ENCODE peak calls at places on chromosome 4, in nine cellular contexts. C, S, Q, W, I, D, K, M and Y are unnamed samples.

GRCh38 chr4:65623509-65623908 is 46.8 kb downstream of the EPHA5 start:
- DNase-seq in I (no peak), D (no peak), K (no peak), Q (no peak), S (no peak), C (no peak), M (no peak), W (peak; percentile 62), Y (no peak)

GRCh38 chr4:39978904-39979303 is 1.2 kb upstream of the PDS5A start:
- DNase-seq in I (no peak), D (no peak), K (no peak), C (no peak), S (no peak), Q (no peak), M (no peak), W (no peak), Y (no peak)

GRCh38 chr4:16290681-16291420 is 64.6 kb upstream of the TAPT1 start:
- DNase-seq in C (no peak), W (peak; percentile 75), Q (no peak), M (no peak), S (no peak), D (no peak), K (no peak), I (no peak), Y (no peak)

GRCh38 chr4:81405900-81406401 is 65.8 kb downstream of the RASGEF1B start:
- DNase-seq in D (no peak), M (peak; percentile 20), K (no peak), W (peak; percentile 72), S (no peak), Q (peak; percentile 14), C (no peak), I (peak; percentile 75), Y (peak; percentile 42)

GRCh38 chr4:83631066-83631465 is 95.2 kb downstream of the GPAT3 start:
- DNase-seq in K (no peak), M (no peak), Q (no peak), S (no peak), D (no peak), C (no peak), I (no peak), W (peak; percentile 48), Y (no peak)

GRCh38 chr4:121108557-121108956 is 36.2 kb upstream of the NDNF start:
- DNase-seq in W (no peak), C (no peak), K (no peak), Q (no peak), M (no peak), S (no peak), D (no peak), I (no peak), Y (no peak)

GRCh38 chr4:83320548-83320947 is 14.1 kb downstream of the HPSE start:
- DNase-seq in M (peak; percentile 29), I (no peak), Q (no peak), D (peak; percentile 90), S (no peak), K (no peak), W (peak; percentile 91), C (peak; percentile 55), Y (peak; percentile 28)

GRCh38 chr4:153260152-153260551 is 55.9 kb downstream of the TRIM2 start:
- DNase-seq in I (no peak), C (no peak), D (no peak), Q (no peak), K (no peak), S (no peak), M (no peak), W (no peak), Y (no peak)

GRCh38 chr4:172680701-172681100 is 487.9 kb upstream of the GALNT7 start:
- DNase-seq in S (no peak), K (no peak), C (no peak), I (no peak), M (no peak), D (no peak), W (no peak), Q (no peak), Y (no peak)

DNA sequence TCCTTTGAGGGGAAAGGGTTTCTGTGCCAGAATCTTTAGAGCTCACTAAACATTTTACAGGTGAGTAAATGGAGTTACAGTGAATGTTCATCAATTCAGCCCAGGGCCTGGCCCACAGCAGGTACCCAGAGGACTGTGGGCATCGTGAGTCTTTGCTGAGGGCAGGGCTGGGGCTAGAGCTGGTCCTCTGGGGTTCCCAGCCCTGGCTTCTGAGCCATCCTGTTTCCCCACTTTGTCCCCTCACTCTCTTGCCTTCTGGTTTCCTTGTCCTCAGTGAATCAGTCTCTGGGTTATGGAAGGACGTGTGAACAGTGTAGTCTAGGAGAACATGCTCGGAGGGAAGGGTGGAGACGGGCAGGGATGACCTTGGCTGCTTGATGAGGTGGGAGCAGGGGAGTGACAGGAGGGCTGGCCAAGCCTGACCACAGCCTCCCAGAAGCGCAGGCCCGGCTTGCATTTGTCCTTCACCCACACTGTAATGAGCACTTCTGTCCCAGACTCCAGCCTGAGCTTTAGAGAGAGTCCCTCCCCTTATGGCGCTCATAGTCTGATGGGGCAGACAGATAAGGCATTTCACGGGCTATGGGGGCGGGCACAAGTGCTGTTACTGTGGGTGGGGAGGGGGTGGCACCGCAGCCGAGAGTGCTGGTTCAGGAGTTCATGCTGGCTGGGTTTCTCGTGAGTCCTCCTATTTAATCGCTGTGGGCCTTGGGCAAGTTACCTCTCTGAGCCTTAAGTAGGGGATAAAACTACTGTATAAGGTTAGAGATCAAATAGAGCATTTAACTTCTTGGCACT is 17.3 kb downstream of the TBC1D14 start:
- DNase-seq in Q (no peak), C (no peak), I (peak; percentile 80), D (no peak), S (no peak), M (peak; percentile 87), W (no peak), K (no peak), Y (peak; percentile 62)
- TF ChIP-seq POLR2A in Q (no peak), C (peak; percentile 18), I (no peak), D (no peak), S (no peak), M (peak; percentile 79), W (no peak), K (no peak), Y (no peak)

DNA sequence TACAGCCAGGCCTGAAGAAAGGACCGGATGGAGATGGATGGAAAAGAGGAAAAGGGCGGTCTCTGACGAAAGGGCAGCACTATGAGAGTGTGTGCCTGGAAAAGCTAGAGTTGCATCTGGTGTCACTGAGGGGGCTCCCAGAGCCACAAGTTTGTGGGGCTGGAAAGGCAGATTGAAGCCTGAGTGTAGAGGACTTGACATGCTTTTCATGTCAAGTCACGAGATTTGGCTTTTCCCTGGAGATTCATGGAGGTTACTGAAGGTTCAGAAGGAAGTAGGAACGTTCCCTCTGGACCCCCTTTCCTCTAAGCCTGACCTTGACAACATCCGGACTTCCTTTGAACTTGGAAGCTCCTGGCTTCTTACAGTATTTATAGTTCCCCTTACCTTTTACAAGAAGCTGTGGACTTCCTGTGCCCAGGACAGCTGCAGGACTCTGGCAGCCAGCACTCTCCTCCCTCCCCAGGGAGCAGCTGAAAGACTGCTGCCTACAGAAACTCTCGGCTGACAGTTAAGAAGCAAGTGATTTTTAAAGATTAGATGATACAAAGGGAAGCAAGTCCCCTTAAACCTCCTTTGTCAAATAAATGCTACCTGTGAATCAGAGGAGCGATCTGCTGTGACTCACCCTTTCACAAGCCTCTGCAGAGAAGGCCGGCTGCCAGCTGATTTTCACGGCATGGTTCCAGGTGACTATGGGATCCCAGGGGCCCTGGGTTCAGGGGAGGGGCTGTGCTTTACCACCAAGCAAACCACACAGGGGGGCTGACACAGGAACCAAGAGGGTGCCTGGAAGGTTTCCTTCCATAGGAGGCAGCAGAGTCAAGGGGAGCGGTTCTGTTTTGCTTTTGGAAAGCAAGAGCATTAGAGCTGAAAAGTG is 72.9 kb upstream of the STIM2 start:
- DNase-seq in Q (no peak), M (peak; percentile 39), I (peak; percentile 41), K (peak; percentile 62), S (no peak), C (no peak), D (peak; percentile 74), W (peak; percentile 52), Y (peak; percentile 60)
- TF ChIP-seq POLR2AphosphoS5 in Q (no peak), M (no peak), I (no peak), K (no peak), S (no peak), C (peak; percentile 27), D (no peak), W (no peak), Y (no peak)

GRCh38 chr4:139176299-139177048 is 544 bp downstream of the ELF2 start:
- DNase-seq in S (peak; percentile 92), I (peak; percentile 76), Q (peak; percentile 27), K (peak; percentile 89), C (peak; percentile 96), M (peak; percentile 84), W (peak; percentile 84), D (peak; percentile 95), Y (peak; percentile 91)
- TF ChIP-seq POLR2A in S (no peak), I (peak; percentile 69), Q (no peak), K (peak; percentile 50), C (peak; percentile 68), M (peak; percentile 75), W (peak; percentile 55), D (no peak), Y (no peak)

DNA sequence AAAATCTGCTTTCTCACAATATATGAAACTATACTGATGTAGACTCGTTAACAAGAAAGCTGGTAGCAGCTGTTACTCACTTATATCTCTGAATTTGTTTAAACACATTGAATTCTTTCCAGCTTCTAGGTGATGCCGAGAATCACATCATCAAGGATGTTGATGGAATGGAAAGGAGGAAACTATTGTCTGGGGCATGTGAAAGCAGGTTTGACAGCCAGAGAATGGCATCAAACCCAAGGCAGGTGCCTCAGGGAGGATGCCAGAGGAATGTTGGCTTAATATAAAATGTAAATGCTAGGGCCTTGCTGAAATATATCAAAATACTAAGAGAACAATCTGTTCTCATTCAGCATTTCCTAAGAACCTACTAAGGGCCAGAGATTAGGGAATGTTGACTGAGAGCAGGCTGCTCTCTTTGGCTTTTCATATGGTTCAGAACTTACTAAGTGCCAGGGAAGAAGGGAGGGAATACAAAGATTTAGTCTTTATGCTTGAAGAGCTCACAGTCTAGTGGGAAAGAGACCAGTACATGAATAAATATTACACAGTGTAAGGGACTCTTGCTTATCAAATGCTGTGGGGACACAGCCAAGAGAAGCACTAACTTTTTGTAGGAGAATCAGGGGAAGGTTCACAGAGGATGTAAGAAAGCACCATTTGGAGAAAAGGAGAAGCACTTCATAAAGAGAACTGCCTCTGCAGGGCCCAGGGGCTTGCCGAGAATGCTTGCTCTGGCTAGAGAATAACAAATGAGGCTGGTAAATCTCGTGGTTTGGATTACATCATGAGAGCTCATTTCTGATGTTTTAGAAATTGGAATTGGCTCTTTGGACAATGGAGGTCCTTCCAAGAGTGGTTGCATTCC is 14.7 kb downstream of the SLIT2 start:
- DNase-seq in I (no peak), Q (no peak), M (no peak), C (no peak), K (no peak), W (no peak), D (no peak), S (no peak), Y (no peak)
- TF ChIP-seq POLR2AphosphoS5 in I (no peak), Q (no peak), M (no peak), C (no peak), K (no peak), W (no peak), D (no peak), S (no peak), Y (no peak)

GRCh38 chr4:104966349-104967033 is 180.2 kb upstream of the TET2 start:
- DNase-seq in K (no peak), W (no peak), I (no peak), D (no peak), S (no peak), M (peak; percentile 31), C (no peak), Q (peak; percentile 11), Y (no peak)
- TF ChIP-seq POLR2A in K (no peak), W (no peak), I (no peak), D (no peak), S (no peak), M (peak; percentile 26), C (no peak), Q (no peak), Y (no peak)